ENCODE peak calls at places on chromosome 15, in six cellular contexts. J, X, E, I, B and O are unnamed samples.

GRCh38 chr15:37877851-37878577 is 56.4 kb upstream of the TMCO5A start:
- DNase-seq in J (no peak), X (no peak), E (peak; percentile 12), I (no peak), B (no peak), O (no peak)

GRCh38 chr15:74983725-74984231 is 11.6 kb upstream of the SCAMP5 start:
- DNase-seq in J (peak; percentile 82), X (peak; percentile 70), E (no peak), I (no peak), B (peak; percentile 74), O (peak; percentile 52)

GRCh38 chr15:29225534-29226224 is 43.9 kb downstream of the NSMCE3 start:
- DNase-seq in J (no peak), X (peak; percentile 31), E (no peak), I (no peak), B (no peak), O (no peak)

GRCh38 chr15:71777216-71777943 is 33.0 kb upstream of the NR2E3 start:
- DNase-seq in J (no peak), X (no peak), E (no peak), I (no peak), B (no peak), O (no peak)

GRCh38 chr15:56959318-56959648 is 40.8 kb downstream of the TCF12 start:
- DNase-seq in J (no peak), X (no peak), E (no peak), I (no peak), B (no peak), O (no peak)

GRCh38 chr15:77023576-77024272 is 28.8 kb downstream of the PSTPIP1 start:
- DNase-seq in J (no peak), X (no peak), E (no peak), I (peak; percentile 40), B (no peak), O (no peak)

GRCh38 chr15:63818191-63818590 is 15.6 kb downstream of the HERC1 start:
- DNase-seq in J (no peak), X (no peak), E (no peak), I (no peak), B (no peak), O (no peak)

GRCh38 chr15:100918690-100919480 is at the start of gene LRRK1:
- DNase-seq in J (peak; percentile 13), X (peak; percentile 66), E (no peak), I (no peak), B (peak; percentile 49), O (peak; percentile 74)

GRCh38 chr15:68515371-68516095 is 63.3 kb upstream of the CORO2B start:
- DNase-seq in J (no peak), X (no peak), E (no peak), I (no peak), B (no peak), O (no peak)

GRCh38 chr15:39976291-39977274 is 42.7 kb downstream of the EIF2AK4 start:
- DNase-seq in J (no peak), X (no peak), E (no peak), I (peak; percentile 63), B (peak; percentile 51), O (peak; percentile 40)

GRCh38 chr15:34855893-34856292 is 60.5 kb upstream of the ACTC1 start:
- DNase-seq in J (no peak), X (no peak), E (no peak), I (no peak), B (no peak), O (no peak)

GRCh38 chr15:82533801-82534200 is 6.5 kb downstream of the RPS17 start:
- DNase-seq in J (no peak), X (no peak), E (no peak), I (no peak), B (peak; percentile 23), O (no peak)

GRCh38 chr15:77844798-77845446 is 212.2 kb upstream of the LINGO1 start:
- DNase-seq in J (no peak), X (no peak), E (no peak), I (no peak), B (no peak), O (no peak)

GRCh38 chr15:23415321-23415865 is 31.6 kb downstream of the GOLGA6L2 start:
- DNase-seq in J (no peak), X (no peak), E (no peak), I (peak; percentile 41), B (no peak), O (no peak)

GRCh38 chr15:44536962-44537727 is at the start of gene EIF3J:
- DNase-seq in J (peak; percentile 97), X (peak; percentile 98), E (peak; percentile 89), I (peak; percentile 92), B (peak; percentile 96), O (peak; percentile 97)

GRCh38 chr15:39552546-39552945 is 28.3 kb upstream of the THBS1 start:
- DNase-seq in J (no peak), X (no peak), E (no peak), I (no peak), B (no peak), O (no peak)

GRCh38 chr15:83292317-83292716 is 7.9 kb upstream of the BNC1 start:
- DNase-seq in J (no peak), X (no peak), E (no peak), I (no peak), B (no peak), O (no peak)

GRCh38 chr15:92361321-92362090 is 32.2 kb upstream of the ST8SIA2 start:
- DNase-seq in J (no peak), X (no peak), E (no peak), I (no peak), B (no peak), O (no peak)

GRCh38 chr15:48596415-48596814 is 49.1 kb downstream of the FBN1 start:
- DNase-seq in J (no peak), X (peak; percentile 42), E (no peak), I (no peak), B (no peak), O (peak; percentile 18)

GRCh38 chr15:81776961-81777360 is 268.9 kb downstream of the MEX3B start:
- DNase-seq in J (no peak), X (no peak), E (no peak), I (no peak), B (no peak), O (no peak)